ENCODE peak calls at places on chromosome 18, in nine cellular contexts. G is OCI-LY7, P is H9, E is choroid plexus epithelial cell, U is bronchial epithelial cell, S is heart right ventricle, K is fibroblast of lung, F is CD14-positive monocyte, I is BJ. V is an unnamed sample.
A peak's percentile ranks its signal among the peaks of the same experiment; 100 is the strongest.

GRCh38 chr18:68219867-68220266 is 495.0 kb downstream of the TMX3 start:
- DNase-seq in U (no peak), I (peak; percentile 29), K (peak; percentile 73), G (no peak), S (no peak), P (no peak), F (no peak), E (no peak), V (no peak)

GRCh38 chr18:56728741-56729140 is 77.6 kb downstream of the WDR7 start:
- DNase-seq in G (no peak), I (no peak), S (no peak), K (no peak), F (no peak), E (no peak), P (no peak), U (no peak), V (no peak)

GRCh38 chr18:72811047-72811446 is 56.7 kb downstream of the NETO1 start:
- DNase-seq in I (no peak), P (no peak), U (no peak), F (no peak), S (no peak), E (no peak), G (no peak), K (no peak), V (no peak)

GRCh38 chr18:4720498-4720897 is 265.4 kb upstream of the DLGAP1 start:
- DNase-seq in K (no peak), G (peak; percentile 55), P (no peak), E (no peak), I (no peak), U (no peak), S (no peak), F (no peak), V (no peak)

GRCh38 chr18:34787931-34788532 is 77.9 kb downstream of the DTNA start:
- DNase-seq in F (no peak), G (peak; percentile 47), I (no peak), S (peak; percentile 40), E (peak; percentile 83), U (peak; percentile 63), K (peak; percentile 53), P (no peak), V (peak; percentile 72)

GRCh38 chr18:2978626-2979025 is 34.3 kb downstream of the LPIN2 start:
- DNase-seq in F (no peak), G (no peak), E (peak; percentile 91), K (peak; percentile 85), S (no peak), I (no peak), U (peak; percentile 16), P (no peak), V (peak; percentile 80)

GRCh38 chr18:69161383-69162028 is 239.2 kb upstream of the DOK6 start:
- DNase-seq in S (no peak), G (no peak), K (peak; percentile 48), U (no peak), I (peak; percentile 19), E (peak; percentile 72), P (no peak), F (no peak), V (no peak)

GRCh38 chr18:58552057-58552461 is 76.8 kb downstream of the ALPK2 start:
- DNase-seq in S (no peak), K (peak; percentile 69), U (peak; percentile 85), I (no peak), F (no peak), E (peak; percentile 66), P (no peak), G (no peak), V (peak; percentile 53)

GRCh38 chr18:36440614-36441013 is 143.1 kb downstream of the FHOD3 start:
- DNase-seq in P (no peak), U (no peak), I (peak; percentile 37), F (no peak), K (peak; percentile 86), E (peak; percentile 40), G (no peak), S (no peak), V (no peak)

GRCh38 chr18:68841301-68841700 is 43.4 kb downstream of the CCDC102B start:
- DNase-seq in G (no peak), I (no peak), K (no peak), S (no peak), P (no peak), U (peak; percentile 38), E (peak; percentile 47), F (no peak), V (peak; percentile 70)

GRCh38 chr18:59372975-59373374 is 13.9 kb upstream of the LMAN1 start:
- DNase-seq in G (no peak), U (no peak), S (no peak), I (no peak), K (no peak), F (no peak), P (no peak), E (no peak), V (no peak)

GRCh38 chr18:55001625-55002024 is 42.4 kb upstream of the CCDC68 start:
- DNase-seq in U (peak; percentile 74), K (peak; percentile 15), I (no peak), S (no peak), P (no peak), G (no peak), E (peak; percentile 11), F (no peak), V (no peak)

GRCh38 chr18:56172527-56172926 is 465.9 kb downstream of the TXNL1 start:
- DNase-seq in E (no peak), P (no peak), G (no peak), U (no peak), K (no peak), S (no peak), I (no peak), F (no peak), V (no peak)

GRCh38 chr18:60146220-60146960 is 226.2 kb downstream of the MC4R start:
- DNase-seq in S (no peak), U (no peak), I (no peak), E (peak; percentile 34), F (no peak), K (peak; percentile 29), G (no peak), P (no peak), V (no peak)

GRCh38 chr18:37564796-37565137 is 831 bp downstream of the CELF4 start:
- DNase-seq in P (peak; percentile 82), G (no peak), F (no peak), S (peak; percentile 73), I (no peak), U (peak; percentile 13), E (peak; percentile 45), K (peak; percentile 45), V (no peak)

GRCh38 chr18:2431836-2432235 is 139.5 kb downstream of the METTL4 start:
- DNase-seq in E (no peak), F (no peak), I (no peak), G (no peak), U (no peak), S (no peak), P (no peak), K (no peak), V (no peak)

GRCh38 chr18:5066380-5066977 is 130.6 kb downstream of the AKAIN1 start:
- DNase-seq in G (peak; percentile 41), U (no peak), F (no peak), P (peak; percentile 56), I (no peak), S (no peak), K (no peak), E (no peak), V (no peak)

GRCh38 chr18:26777316-26778053 is 88.0 kb downstream of the AQP4 start:
- DNase-seq in E (peak; percentile 46), F (no peak), I (no peak), G (no peak), P (peak; percentile 50), S (no peak), K (peak; percentile 25), U (peak; percentile 48), V (peak; percentile 70)

GRCh38 chr18:26768388-26768787 is 97.1 kb downstream of the AQP4 start:
- DNase-seq in G (no peak), U (no peak), I (no peak), S (no peak), E (no peak), K (no peak), P (no peak), F (no peak), V (no peak)

GRCh38 chr18:26772691-26773090 is 92.8 kb downstream of the AQP4 start:
- DNase-seq in E (no peak), G (no peak), U (no peak), P (no peak), S (no peak), I (no peak), F (no peak), K (no peak), V (no peak)

GRCh38 chr18:26771524-26771923 is 94.0 kb downstream of the AQP4 start:
- DNase-seq in G (no peak), K (no peak), I (no peak), P (peak; percentile 38), E (peak; percentile 46), U (no peak), F (no peak), S (no peak), V (peak; percentile 46)
- TF ChIP-seq CTCF in G (peak; percentile 24), K (no peak), I (peak; percentile 31), P (peak; percentile 77), E (peak; percentile 69), U (peak; percentile 54), F (peak; percentile 61), S (peak; percentile 52), V (peak; percentile 30)

GRCh38 chr18:7872569-7872968 is 305.5 kb downstream of the PTPRM start:
- DNase-seq in I (peak; percentile 19), G (no peak), F (no peak), U (peak; percentile 90), S (no peak), E (peak; percentile 51), K (peak; percentile 41), P (no peak), V (peak; percentile 89)
- TF ChIP-seq CTCF in I (peak; percentile 29), G (no peak), F (no peak), U (peak; percentile 41), S (no peak), E (peak; percentile 20), K (peak; percentile 35), P (no peak), V (peak; percentile 15)

GRCh38 chr18:21955757-21956652 is 213.4 kb upstream of the GATA6 start:
- DNase-seq in E (peak; percentile 81), S (peak; percentile 73), G (peak; percentile 77), I (no peak), U (peak; percentile 46), P (peak; percentile 67), K (peak; percentile 39), F (peak; percentile 59), V (peak; percentile 78)
- TF ChIP-seq CTCF in E (peak; percentile 99), S (peak; percentile 91), G (peak; percentile 99), I (peak; percentile 97), U (peak; percentile 83), P (peak; percentile 96), K (peak; percentile 98), F (peak; percentile 96), V (peak; percentile 83)

GRCh38 chr18:41395695-41396094 is 559.3 kb upstream of the PIK3C3 start:
- DNase-seq in P (no peak), I (no peak), E (peak; percentile 27), U (peak; percentile 32), F (no peak), G (no peak), S (no peak), K (peak; percentile 10), V (no peak)
- TF ChIP-seq CTCF in P (no peak), I (peak; percentile 6), E (peak; percentile 15), U (no peak), F (no peak), G (no peak), S (no peak), K (peak; percentile 21), V (peak; percentile 23)